ENCODE peak calls at places on chromosome 11, in seven cellular contexts. Y is IMR-90, Q is neuronal stem cell, R is mesenchymal stem cell, N is trophoblast cell, L is mesendoderm, A is H1. O is an unnamed sample.

GRCh38 chr11:45982656-45983470 is 60.4 kb downstream of the LARGE2 start:
- DNase-seq in Y (peak), Q (peak), R (peak), N (peak), L (peak), A (peak), O (peak)

GRCh38 chr11:26806209-26806608 is 84.3 kb upstream of the SLC5A12 start:
- DNase-seq in Y (peak), Q (no peak), R (no peak), N (no peak), L (no peak), A (no peak), O (no peak)

GRCh38 chr11:47726878-47727514 is 11.8 kb upstream of the AGBL2 start:
- DNase-seq in Y (no peak), Q (no peak), R (no peak), N (no peak), L (no peak), A (no peak), O (no peak)

GRCh38 chr11:65858354-65859133 is 564 bp upstream of the CFL1 start:
- DNase-seq in Y (no peak), Q (no peak), R (no peak), N (no peak), L (peak), A (no peak), O (no peak)

GRCh38 chr11:120667281-120667680 is 155.7 kb downstream of the GRIK4 start:
- DNase-seq in Y (no peak), Q (no peak), R (no peak), N (no peak), L (no peak), A (no peak), O (no peak)

GRCh38 chr11:33065445-33066178 is 26.2 kb downstream of the TCP11L1 start:
- DNase-seq in Y (peak), Q (peak), R (peak), N (peak), L (peak), A (peak), O (peak)

GRCh38 chr11:95652002-95652472 is 137.5 kb downstream of the FAM76B start:
- DNase-seq in Y (no peak), Q (no peak), R (no peak), N (no peak), L (no peak), A (no peak), O (no peak)

GRCh38 chr11:100151944-100152343 is 535.1 kb upstream of the ARHGAP42 start:
- DNase-seq in Y (no peak), Q (no peak), R (peak), N (no peak), L (peak), A (no peak), O (no peak)

GRCh38 chr11:556175-556699 is 4.3 kb downstream of the LMNTD2 start:
- DNase-seq in Y (no peak), Q (no peak), R (peak), N (no peak), L (peak), A (no peak), O (no peak)

GRCh38 chr11:84255483-84255882 is 969.3 kb upstream of the CCDC90B start:
- DNase-seq in Y (no peak), Q (no peak), R (no peak), N (no peak), L (no peak), A (no peak), O (no peak)

GRCh38 chr11:82547163-82547560 is 186.5 kb downstream of the FAM181B start:
- DNase-seq in Y (no peak), Q (no peak), R (no peak), N (peak), L (no peak), A (no peak), O (no peak)

GRCh38 chr11:6572215-6572614 is 31.2 kb downstream of the RRP8 start:
- DNase-seq in Y (peak), Q (no peak), R (peak), N (no peak), L (no peak), A (no peak), O (no peak)

GRCh38 chr11:24478718-24479117 is 18.1 kb upstream of the LUZP2 start:
- DNase-seq in Y (peak), Q (no peak), R (no peak), N (no peak), L (no peak), A (no peak), O (no peak)

GRCh38 chr11:89436071-89436470 is 55.1 kb downstream of the NOX4 start:
- DNase-seq in Y (peak), Q (no peak), R (peak), N (no peak), L (peak), A (no peak), O (no peak)

GRCh38 chr11:105151936-105152554 is 12.5 kb upstream of the CARD18 start:
- DNase-seq in Y (peak), Q (no peak), R (peak), N (no peak), L (no peak), A (no peak), O (no peak)

GRCh38 chr11:110434952-110435779 is 5.4 kb downstream of the FDX1 start:
- DNase-seq in Y (no peak), Q (no peak), R (peak), N (peak), L (peak), A (no peak), O (no peak)

GRCh38 chr11:105236631-105237030 is 97.1 kb upstream of the CARD18 start:
- DNase-seq in Y (peak), Q (no peak), R (peak), N (no peak), L (no peak), A (no peak), O (no peak)

GRCh38 chr11:72146625-72147024 is 11.1 kb downstream of the FOLR3 start:
- DNase-seq in Y (no peak), Q (no peak), R (no peak), N (no peak), L (no peak), A (no peak), O (no peak)

GRCh38 chr11:2314525-2315394 is 12.9 kb downstream of the TSPAN32 start:
- DNase-seq in Y (peak), Q (no peak), R (peak), N (no peak), L (no peak), A (no peak), O (no peak)

GRCh38 chr11:115530752-115531151 is 26.5 kb upstream of the CADM1 start:
- DNase-seq in Y (no peak), Q (no peak), R (no peak), N (no peak), L (peak), A (no peak), O (peak)

GRCh38 chr11:123301696-123302400 is 106.8 kb upstream of the CLMP start:
- DNase-seq in Y (peak), Q (peak), R (peak), N (peak), L (peak), A (peak), O (peak)

GRCh38 chr11:102309621-102310541 is 7.4 kb upstream of the BIRC3 start:
- DNase-seq in Y (no peak), Q (no peak), R (no peak), N (no peak), L (peak), A (peak), O (peak)

GRCh38 chr11:57499983-57500461 is 15.5 kb downstream of the SLC43A1 start:
- DNase-seq in Y (no peak), Q (no peak), R (no peak), N (no peak), L (no peak), A (no peak), O (no peak)
- H3K18ac ChIP-seq in Y (no peak), Q (no peak), R (peak), N (no peak), L (no peak), A (peak), O (no peak)

GRCh38 chr11:129625930-129626329 is 189.7 kb upstream of the TMEM45B start:
- DNase-seq in Y (no peak), Q (no peak), R (no peak), N (peak), L (no peak), A (no peak), O (no peak)
- H2BK5ac ChIP-seq in Y (no peak), Q (no peak), R (no peak), N (peak), L (no peak), A (no peak), O (no peak)

GRCh38 chr11:4578624-4579023 is 2.9 kb upstream of the OR52I2 start:
- DNase-seq in Y (no peak), Q (no peak), R (no peak), N (no peak), L (no peak), A (no peak), O (no peak)
- H3K18ac ChIP-seq in Y (no peak), Q (no peak), R (no peak), N (no peak), L (no peak), A (no peak), O (no peak)

GRCh38 chr11:63589000-63589399 is 25.2 kb downstream of the PLAAT3 start:
- DNase-seq in Y (no peak), Q (no peak), R (no peak), N (no peak), L (no peak), A (no peak), O (no peak)

GRCh38 chr11:63586451-63587166 is 23.4 kb upstream of the PLAAT2 start:
- DNase-seq in Y (no peak), Q (no peak), R (no peak), N (no peak), L (no peak), A (no peak), O (no peak)

DNA sequence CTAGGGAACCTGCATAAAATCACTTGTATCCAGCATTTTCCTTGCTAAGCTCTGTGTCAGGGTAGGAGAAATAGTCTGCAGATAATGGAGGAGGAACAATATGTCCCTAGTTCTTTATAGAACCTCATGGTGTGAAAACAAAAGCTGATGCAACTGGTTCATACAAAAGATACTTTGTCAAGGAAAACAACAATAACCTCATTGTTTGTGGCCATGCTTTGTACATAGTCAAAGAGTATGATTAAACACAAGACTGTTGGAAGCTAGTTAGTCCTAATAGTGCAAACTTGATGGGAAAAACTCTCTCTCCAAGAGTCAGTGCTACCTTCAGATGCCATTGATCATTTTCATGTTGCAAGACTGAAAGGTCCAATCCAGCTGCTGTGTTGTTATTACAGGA is 20.1 kb upstream of the PLAAT2 start:
- DNase-seq in Y (no peak), Q (no peak), R (no peak), N (no peak), L (no peak), A (no peak), O (no peak)
- H2BK5ac ChIP-seq in Y (no peak), Q (no peak), R (no peak), N (no peak), L (no peak), A (no peak), O (no peak)

GRCh38 chr11:31855466-31855865 is 44.3 kb upstream of the PAX6 start:
- DNase-seq in Y (no peak), Q (no peak), R (no peak), N (no peak), L (no peak), A (no peak), O (no peak)
- H3K18ac ChIP-seq in Y (no peak), Q (no peak), R (no peak), N (no peak), L (no peak), A (no peak), O (no peak)

DNA sequence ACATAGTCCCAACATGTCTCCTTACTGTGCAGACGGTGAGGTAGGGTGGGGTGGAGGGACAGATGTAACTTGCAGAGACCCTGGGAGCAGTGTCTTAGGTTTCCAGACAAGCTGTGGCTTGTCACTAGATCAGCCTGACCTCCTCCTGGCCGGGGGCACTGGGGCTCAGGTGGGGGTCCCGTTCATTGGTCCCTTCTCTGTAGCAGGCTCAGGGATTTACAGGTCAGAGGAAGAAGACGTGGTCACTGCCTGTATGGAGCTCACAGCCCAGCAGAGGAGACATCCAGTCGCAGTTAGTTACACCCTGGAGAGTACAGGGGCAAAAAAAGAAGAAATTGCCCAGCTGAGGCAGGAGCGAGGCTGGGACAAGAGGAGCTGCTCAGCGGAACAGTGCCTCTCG is 22.0 kb upstream of the TUB start:
- DNase-seq in Y (no peak), Q (no peak), R (no peak), N (no peak), L (no peak), A (no peak), O (no peak)
- H2BK5ac ChIP-seq in Y (no peak), Q (no peak), R (no peak), N (no peak), L (no peak), A (no peak), O (no peak)

O was measured in H9.